ENCODE peak calls at places on chromosomes 16 and 17, in five cellular contexts. X is GM19239, E is fibroblast of lung, Z is ovary, O is left colon. V is an unnamed sample.

GRCh38 chr16:30921748-30922419 is 1.5 kb upstream of the FBXL19 start:
- DNase-seq in E (peak; percentile 89), X (no peak), Z (peak; percentile 95), O (peak; percentile 94), V (peak; percentile 61)

GRCh38 chr17:49851387-49852291 is 3.8 kb upstream of the TAC4 start:
- DNase-seq in Z (peak; percentile 80), X (peak; percentile 61), E (peak; percentile 62), O (peak; percentile 81), V (peak; percentile 60)

GRCh38 chr17:1532836-1533602 is 16.6 kb upstream of the INPP5K start:
- DNase-seq in E (peak; percentile 20), Z (no peak), O (peak; percentile 38), X (no peak), V (peak; percentile 34)

GRCh38 chr17:1792495-1793446 is 30.9 kb downstream of the SERPINF1 start:
- DNase-seq in X (no peak), E (no peak), O (no peak), Z (no peak), V (no peak)

GRCh38 chr17:9050801-9051401 is 29.6 kb downstream of the NTN1 start:
- DNase-seq in X (no peak), E (no peak), Z (no peak), O (no peak), V (no peak)

GRCh38 chr17:75047398-75048098 is 523 bp downstream of the KCTD2 start:
- DNase-seq in X (no peak), E (no peak), O (peak; percentile 69), Z (peak; percentile 72), V (no peak)

GRCh38 chr17:82200743-82201497 is 11.7 kb downstream of the CCDC57 start:
- DNase-seq in Z (no peak), E (no peak), X (no peak), O (no peak), V (no peak)

GRCh38 chr17:68539536-68540469 is 27.6 kb downstream of the PRKAR1A start:
- DNase-seq in O (no peak), X (no peak), Z (no peak), E (peak; percentile 36), V (peak; percentile 15)

GRCh38 chr16:56477096-56477878 is 25.9 kb downstream of the OGFOD1 start:
- DNase-seq in E (peak; percentile 84), Z (no peak), X (no peak), O (no peak), V (no peak)

GRCh38 chr17:1604831-1605528 is 23.7 kb downstream of the SLC43A2 start:
- DNase-seq in O (no peak), Z (peak; percentile 67), E (no peak), X (no peak), V (no peak)

GRCh38 chr17:9256361-9256943 is 235.1 kb downstream of the NTN1 start:
- DNase-seq in O (no peak), X (no peak), Z (no peak), E (no peak), V (no peak)

GRCh38 chr17:45384800-45385262 is 47.8 kb downstream of the ARHGAP27 start:
- DNase-seq in Z (no peak), E (no peak), X (no peak), O (no peak), V (no peak)

GRCh38 chr16:80097098-80097497 is 443.7 kb upstream of the DYNLRB2 start:
- DNase-seq in O (no peak), X (no peak), E (no peak), Z (no peak), V (no peak)

GRCh38 chr17:75698659-75699058 is 22.6 kb upstream of the ITGB4 start:
- DNase-seq in Z (no peak), E (no peak), X (no peak), O (peak; percentile 42), V (no peak)

GRCh38 chr17:80862341-80862969 is 129.2 kb upstream of the CHMP6 start:
- DNase-seq in O (no peak), Z (no peak), X (no peak), E (no peak), V (no peak)

GRCh38 chr17:67211742-67212141 is 33.3 kb downstream of the HELZ start:
- DNase-seq in Z (no peak), E (peak; percentile 53), X (no peak), O (no peak), V (no peak)

GRCh38 chr16:87922250-87922871 is 14.0 kb downstream of the CA5A start:
- DNase-seq in Z (peak; percentile 44), X (no peak), O (no peak), E (no peak), V (no peak)

GRCh38 chr16:17305694-17306093 is 165.1 kb downstream of the XYLT1 start:
- DNase-seq in Z (no peak), O (no peak), E (no peak), X (no peak), V (no peak)

V was measured in GM12891.